ENCODE peak calls at places on chromosomes 2 and 18, in eight cellular contexts. Q is heart left ventricle, I is AG09309, T is neural crest cell, C is A549, B is fibroblast of villous mesenchyme, V is endothelial cell, K is AG10803. M is an unnamed sample.

GRCh38 chr2:28994074-28994473 is 13.0 kb downstream of the TOGARAM2 start:
- DNase-seq in Q (no peak), I (no peak), T (no peak), C (no peak), B (no peak), V (no peak), K (no peak), M (no peak)

GRCh38 chr2:68000170-68000825 is 62.5 kb downstream of the C1D start:
- DNase-seq in Q (no peak), I (no peak), T (no peak), C (no peak), B (peak; percentile 14), V (no peak), K (peak; percentile 58), M (no peak)

GRCh38 chr18:9135912-9136314 is 668 bp upstream of the ANKRD12 start:
- DNase-seq in Q (no peak), I (no peak), T (no peak), C (peak; percentile 6), B (no peak), V (peak; percentile 27), K (no peak), M (no peak)

GRCh38 chr2:56714400-56714799 is 530.6 kb downstream of the CCDC85A start:
- DNase-seq in Q (no peak), I (no peak), T (no peak), C (no peak), B (no peak), V (no peak), K (peak; percentile 5), M (no peak)

GRCh38 chr2:218344090-218344754 is 12.4 kb upstream of the CATIP start:
- DNase-seq in Q (no peak), I (no peak), T (no peak), C (no peak), B (no peak), V (no peak), K (no peak), M (no peak)

GRCh38 chr18:6960656-6961055 is 156.9 kb downstream of the LAMA1 start:
- DNase-seq in Q (no peak), I (peak; percentile 49), T (no peak), C (no peak), B (peak; percentile 46), V (no peak), K (peak; percentile 26), M (no peak)

GRCh38 chr18:39840406-39840805 is 2114.6 kb upstream of the PIK3C3 start:
- DNase-seq in Q (no peak), I (no peak), T (no peak), C (no peak), B (peak; percentile 63), V (no peak), K (no peak), M (no peak)

GRCh38 chr18:73564073-73564472 is 583.6 kb downstream of the FBXO15 start:
- DNase-seq in Q (no peak), I (peak; percentile 34), T (no peak), C (no peak), B (peak; percentile 12), V (no peak), K (peak; percentile 71), M (no peak)

GRCh38 chr2:197080611-197081010 is 154.1 kb upstream of the PGAP1 start:
- DNase-seq in Q (no peak), I (no peak), T (no peak), C (no peak), B (no peak), V (no peak), K (no peak), M (no peak)

GRCh38 chr2:9211496-9211895 is 4.9 kb downstream of the ASAP2 start:
- DNase-seq in Q (peak; percentile 60), I (no peak), T (no peak), C (no peak), B (no peak), V (no peak), K (peak; percentile 35), M (peak; percentile 40)

GRCh38 chr2:48250943-48251342 is 279.0 kb upstream of the STON1 start:
- DNase-seq in Q (no peak), I (no peak), T (no peak), C (no peak), B (peak; percentile 83), V (no peak), K (peak; percentile 35), M (no peak)

GRCh38 chr2:55592130-55592529 is 25.3 kb downstream of the PPP4R3B start:
- DNase-seq in Q (no peak), I (no peak), T (no peak), C (no peak), B (no peak), V (no peak), K (no peak), M (no peak)

GRCh38 chr2:171451074-171451473 is 17.0 kb downstream of the DCAF17 start:
- DNase-seq in Q (no peak), I (no peak), T (no peak), C (no peak), B (no peak), V (no peak), K (no peak), M (no peak)

GRCh38 chr2:171447675-171448074 is 13.6 kb downstream of the DCAF17 start:
- DNase-seq in Q (no peak), I (no peak), T (no peak), C (no peak), B (no peak), V (no peak), K (no peak), M (no peak)
- TF ChIP-seq CTCF in Q (no peak), I (no peak), T (no peak), C (no peak), B (no peak), V (no peak), K (peak; percentile 7), M (peak; percentile 29)

DNA sequence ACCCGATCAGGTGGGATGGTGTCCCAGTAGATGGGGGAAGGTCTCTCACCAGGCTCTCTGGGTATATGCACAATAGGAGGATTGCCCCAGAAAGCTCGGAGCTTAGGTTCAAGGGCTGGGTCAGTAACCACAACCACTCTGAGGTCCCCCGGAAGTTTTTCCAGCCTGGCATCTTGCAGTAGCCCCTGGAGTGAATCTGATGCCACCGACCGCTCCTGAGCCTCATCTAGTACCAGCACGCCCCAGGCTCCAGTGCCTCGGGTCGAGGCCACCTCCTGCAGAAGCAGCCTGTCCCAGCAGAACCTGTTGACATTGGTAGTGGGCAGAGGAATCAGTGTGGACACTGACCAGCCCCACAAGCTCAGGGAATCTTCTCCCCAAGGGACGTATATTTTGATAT is 2.0 kb downstream of the DQX1 start:
- DNase-seq in Q (no peak), I (no peak), T (no peak), C (no peak), B (no peak), V (no peak), K (no peak), M (no peak)
- TF ChIP-seq CTCF in Q (no peak), I (no peak), T (no peak), C (no peak), B (no peak), V (no peak), K (no peak), M (no peak)

GRCh38 chr2:140861666-140862065 is 1269.2 kb downstream of the LRP1B start:
- DNase-seq in Q (no peak), I (no peak), T (no peak), C (no peak), B (no peak), V (no peak), K (no peak), M (no peak)

GRCh38 chr2:140869107-140869506 is 1261.7 kb downstream of the LRP1B start:
- DNase-seq in Q (no peak), I (no peak), T (no peak), C (no peak), B (no peak), V (no peak), K (no peak), M (no peak)

GRCh38 chr2:140865851-140866250 is 1265.0 kb downstream of the LRP1B start:
- DNase-seq in Q (no peak), I (no peak), T (no peak), C (no peak), B (no peak), V (no peak), K (no peak), M (no peak)

GRCh38 chr2:140863713-140864112 is 1267.1 kb downstream of the LRP1B start:
- DNase-seq in Q (no peak), I (peak; percentile 7), T (no peak), C (peak; percentile 3), B (peak; percentile 39), V (peak; percentile 4), K (peak; percentile 51), M (no peak)
- TF ChIP-seq CTCF in Q (peak; percentile 57), I (peak; percentile 44), T (peak; percentile 78), C (peak; percentile 72), B (peak; percentile 42), V (peak; percentile 80), K (peak; percentile 75), M (peak; percentile 75)

GRCh38 chr2:208783184-208783583 is 376.6 kb downstream of the PTH2R start:
- DNase-seq in Q (no peak), I (no peak), T (no peak), C (no peak), B (no peak), V (no peak), K (no peak), M (no peak)
- TF ChIP-seq CTCF in Q (peak; percentile 33), I (no peak), T (no peak), C (no peak), B (no peak), V (no peak), K (no peak), M (no peak)

DNA sequence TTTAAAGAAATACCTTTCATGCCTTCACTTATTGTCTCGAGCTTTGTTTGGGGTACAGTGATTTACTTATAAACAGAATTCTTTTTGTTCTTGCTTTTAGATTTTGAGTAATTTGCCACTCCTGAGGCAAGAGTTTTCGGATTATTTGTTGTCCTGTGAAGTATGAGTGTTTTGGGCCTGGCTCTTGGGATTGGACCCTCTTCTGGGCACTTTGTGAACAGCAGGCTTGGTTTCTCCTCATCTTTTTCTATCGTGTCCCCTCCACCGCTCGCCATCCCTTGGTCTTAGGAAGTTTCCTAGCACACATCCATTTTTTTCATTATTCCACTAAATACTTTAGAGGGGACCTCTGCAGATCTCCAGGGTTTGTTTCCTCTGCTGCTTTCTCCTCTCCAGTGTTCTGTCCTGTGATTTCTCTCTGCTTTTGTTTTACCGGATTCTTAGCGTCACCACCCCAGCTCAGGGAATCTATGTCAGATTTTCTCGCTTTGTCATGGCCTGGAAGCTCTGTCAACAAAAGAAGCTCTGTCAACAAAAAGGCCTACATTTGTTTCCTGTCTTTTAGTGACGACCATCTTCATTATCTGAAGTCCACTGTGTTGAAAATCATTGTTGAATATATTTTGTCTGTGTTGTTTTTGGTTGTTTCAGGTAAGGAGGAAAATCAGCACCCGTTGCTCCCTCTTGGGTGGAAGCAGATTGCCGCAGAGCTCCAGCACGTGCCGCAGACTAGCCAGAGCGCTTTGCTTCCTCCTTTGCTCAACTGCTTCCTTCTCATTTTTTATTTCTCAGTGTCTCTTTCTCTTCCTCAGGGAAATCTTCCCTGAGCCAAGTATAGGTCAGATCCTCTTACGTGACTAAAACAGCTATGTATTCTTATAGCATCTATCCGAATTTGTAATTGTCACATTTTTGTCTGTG is 27.8 kb downstream of the ANKRD62 start:
- DNase-seq in Q (no peak), I (no peak), T (peak; percentile 35), C (no peak), B (no peak), V (peak; percentile 54), K (no peak), M (no peak)
- TF ChIP-seq CTCF in Q (no peak), I (peak; percentile 17), T (peak; percentile 57), C (peak; percentile 5), B (peak; percentile 44), V (peak; percentile 61), K (peak; percentile 39), M (peak; percentile 37)

M was measured in osteocyte.